ENCODE peak calls at places on chromosomes 6 and 20, in eight cellular contexts. P is mesendoderm, O is T-helper 2 cell, G is mucosa of gallbladder, B is hypothalamus, X is GM12865, Z is Kasumi-1, E is pancreas. F is an unnamed sample.

GRCh38 chr20:22686097-22686496 is 101.7 kb upstream of the FOXA2 start:
- DNase-seq in P (peak; percentile 86), O (no peak), G (peak; percentile 45), B (peak; percentile 76), X (peak; percentile 43), Z (peak; percentile 27), E (no peak), F (peak; percentile 65)

GRCh38 chr6:74735304-74735703 is 470.5 kb downstream of the COL12A1 start:
- DNase-seq in P (no peak), O (no peak), G (no peak), B (no peak), X (no peak), Z (no peak), E (no peak), F (no peak)

GRCh38 chr6:423799-424345 is 32.3 kb downstream of the IRF4 start:
- DNase-seq in P (no peak), O (no peak), G (no peak), B (no peak), X (no peak), Z (no peak), E (no peak), F (no peak)

GRCh38 chr20:33566781-33567603 is 77.1 kb downstream of the CBFA2T2 start:
- DNase-seq in P (no peak), O (no peak), G (no peak), B (no peak), X (no peak), Z (no peak), E (no peak), F (no peak)

GRCh38 chr6:88914180-88914579 is 49.2 kb downstream of the RNGTT start:
- DNase-seq in P (no peak), O (no peak), G (no peak), B (no peak), X (no peak), Z (no peak), E (no peak), F (no peak)

GRCh38 chr20:50900261-50900660 is 31.0 kb downstream of the ADNP start:
- DNase-seq in P (no peak), O (no peak), G (no peak), B (no peak), X (no peak), Z (no peak), E (no peak), F (no peak)

GRCh38 chr6:903746-904145 is 210.8 kb upstream of the EXOC2 start:
- DNase-seq in P (no peak), O (no peak), G (no peak), B (no peak), X (no peak), Z (no peak), E (no peak), F (no peak)

GRCh38 chr20:3572151-3572550 is 91.0 kb downstream of the GFRA4 start:
- DNase-seq in P (no peak), O (no peak), G (no peak), B (no peak), X (no peak), Z (no peak), E (no peak), F (no peak)

GRCh38 chr6:90107721-90108364 is 188.8 kb downstream of the BACH2 start:
- DNase-seq in P (no peak), O (no peak), G (no peak), B (no peak), X (peak; percentile 69), Z (no peak), E (no peak), F (peak; percentile 22)

GRCh38 chr6:143323729-143324465 is 126.6 kb downstream of the ADAT2 start:
- DNase-seq in P (no peak), O (no peak), G (no peak), B (no peak), X (no peak), Z (peak; percentile 23), E (no peak), F (no peak)

GRCh38 chr6:134984821-134985220 is 34.9 kb upstream of the ALDH8A1 start:
- DNase-seq in P (no peak), O (no peak), G (no peak), B (no peak), X (no peak), Z (no peak), E (no peak), F (no peak)

GRCh38 chr20:11329271-11329670 is 588.4 kb upstream of the BTBD3 start:
- DNase-seq in P (no peak), O (no peak), G (no peak), B (no peak), X (no peak), Z (no peak), E (no peak), F (no peak)

GRCh38 chr20:9126527-9126926 is 57.6 kb downstream of the PLCB4 start:
- DNase-seq in P (no peak), O (no peak), G (no peak), B (no peak), X (no peak), Z (no peak), E (no peak), F (no peak)

GRCh38 chr20:31894980-31895675 is 24.7 kb downstream of the TTLL9 start:
- DNase-seq in P (peak; percentile 55), O (no peak), G (peak; percentile 63), B (peak; percentile 34), X (peak; percentile 88), Z (peak; percentile 5), E (no peak), F (peak; percentile 77)

GRCh38 chr20:3681931-3682820 is at the start of gene ADAM33:
- DNase-seq in P (no peak), O (no peak), G (no peak), B (no peak), X (no peak), Z (no peak), E (no peak), F (no peak)

GRCh38 chr20:51860015-51860882 is 57.9 kb upstream of the SALL4 start:
- DNase-seq in P (no peak), O (no peak), G (no peak), B (no peak), X (no peak), Z (no peak), E (no peak), F (no peak)

GRCh38 chr6:129748901-129749748 is 39.1 kb upstream of the ARHGAP18 start:
- DNase-seq in P (no peak), O (no peak), G (no peak), B (no peak), X (peak; percentile 48), Z (no peak), E (no peak), F (peak; percentile 44)

GRCh38 chr6:53679446-53679933 is 13.9 kb upstream of the KLHL31 start:
- DNase-seq in P (peak; percentile 89), O (no peak), G (no peak), B (no peak), X (peak; percentile 28), Z (peak; percentile 46), E (no peak), F (peak; percentile 7)

GRCh38 chr6:106883808-106884262 is 90.7 kb downstream of the CD24 start:
- DNase-seq in P (peak; percentile 27), O (no peak), G (no peak), B (no peak), X (no peak), Z (peak; percentile 14), E (no peak), F (no peak)

GRCh38 chr20:33993800-33994623 is at the start of gene RALY:
- DNase-seq in P (peak; percentile 87), O (peak; percentile 69), G (peak; percentile 81), B (peak; percentile 61), X (peak; percentile 87), Z (peak; percentile 69), E (peak; percentile 91), F (peak; percentile 69)

GRCh38 chr6:169035381-169036280 is 218.0 kb downstream of the THBS2 start:
- DNase-seq in P (no peak), O (no peak), G (peak; percentile 53), B (no peak), X (no peak), Z (no peak), E (no peak), F (no peak)